ENCODE peak calls at places on chromosomes 13 and 19, in six cellular contexts. O, D, T, F, Q and W are unnamed samples.

GRCh38 chr19:1257475-1258160 is 9.2 kb downstream of the MIDN start:
- DNase-seq in T (no peak), F (no peak), Q (no peak), O (no peak), D (no peak), W (no peak)

GRCh38 chr13:77460195-77460594 is 75.3 kb upstream of the SCEL start:
- DNase-seq in D (no peak), O (no peak), Q (no peak), T (no peak), F (no peak), W (no peak)

GRCh38 chr13:109704771-109705628 is 81.4 kb downstream of the IRS2 start:
- DNase-seq in D (no peak), Q (no peak), T (no peak), O (no peak), F (peak), W (no peak)

GRCh38 chr19:29376855-29377354 is 148.9 kb upstream of the VSTM2B start:
- DNase-seq in O (no peak), T (no peak), F (no peak), Q (no peak), D (no peak), W (no peak)

GRCh38 chr13:78674638-78675037 is 15.7 kb upstream of the OBI1 start:
- DNase-seq in Q (no peak), O (no peak), T (no peak), F (no peak), D (no peak), W (no peak)

GRCh38 chr19:7953576-7953975 is 10.1 kb upstream of the TIMM44 start:
- DNase-seq in F (no peak), T (no peak), O (no peak), D (no peak), Q (no peak), W (no peak)

GRCh38 chr19:36528921-36529518 is 949 bp upstream of the ZNF260 start:
- DNase-seq in T (peak), D (peak), F (peak), Q (peak), O (no peak), W (no peak)

GRCh38 chr13:66492479-66492878 is 737.7 kb downstream of the PCDH9 start:
- DNase-seq in Q (no peak), O (no peak), F (peak), T (no peak), D (no peak), W (no peak)

GRCh38 chr13:26895081-26895807 is 134.7 kb upstream of the GPR12 start:
- DNase-seq in O (no peak), F (no peak), T (no peak), D (no peak), Q (no peak), W (no peak)

GRCh38 chr19:49664171-49665070 is 1.2 kb downstream of the IRF3 start:
- DNase-seq in F (peak), D (no peak), T (peak), Q (peak), O (peak), W (peak)

GRCh38 chr19:7288131-7288530 is 6.1 kb downstream of the INSR start:
- DNase-seq in D (no peak), Q (no peak), O (no peak), F (no peak), T (no peak), W (no peak)

GRCh38 chr19:45323671-45324081 is 1.0 kb upstream of the CKM start:
- DNase-seq in Q (peak), D (no peak), O (no peak), T (no peak), F (no peak), W (no peak)

GRCh38 chr19:17424743-17425365 is 5.0 kb downstream of the MVB12A start:
- DNase-seq in F (no peak), Q (peak), T (no peak), D (no peak), O (no peak), W (peak)

GRCh38 chr19:45100797-45101196 is 7.8 kb downstream of the PPP1R37 start:
- DNase-seq in Q (no peak), D (no peak), T (no peak), O (no peak), F (no peak), W (no peak)

GRCh38 chr13:110127986-110128511 is 178.9 kb downstream of the COL4A1 start:
- DNase-seq in Q (peak), T (no peak), F (no peak), D (no peak), O (no peak), W (no peak)

GRCh38 chr13:109157275-109157674 is 527.9 kb downstream of the MYO16 start:
- DNase-seq in Q (no peak), D (no peak), O (no peak), T (no peak), F (no peak), W (no peak)

GRCh38 chr19:28009696-28010095 is 1203.3 kb downstream of the UQCRFS1 start:
- DNase-seq in D (no peak), T (no peak), O (no peak), Q (no peak), F (no peak), W (no peak)

GRCh38 chr19:58407658-58408151 is 744 bp upstream of the ZNF584 start:
- DNase-seq in Q (no peak), T (no peak), O (no peak), F (no peak), D (no peak), W (no peak)

GRCh38 chr19:52196256-52196967 is 6.6 kb downstream of the PPP2R1A start:
- DNase-seq in D (no peak), T (no peak), F (no peak), O (no peak), Q (no peak), W (no peak)

GRCh38 chr19:37243206-37243632 is 25.2 kb downstream of the ZNF383 start:
- DNase-seq in T (no peak), F (no peak), O (no peak), D (no peak), Q (no peak), W (no peak)

GRCh38 chr19:35000647-35001501 is 751 bp downstream of the GRAMD1A start:
- DNase-seq in F (peak), Q (peak), D (no peak), T (peak), O (peak), W (no peak)

GRCh38 chr19:15096223-15096622 is 11.0 kb upstream of the SYDE1 start:
- DNase-seq in T (no peak), Q (no peak), O (no peak), F (no peak), D (no peak), W (no peak)

GRCh38 chr13:44433863-44434262 is 60.2 kb downstream of the SERP2 start:
- DNase-seq in O (no peak), D (no peak), T (no peak), Q (no peak), F (no peak), W (no peak)

GRCh38 chr13:80718970-80719369 is 378.0 kb upstream of the SPRY2 start:
- DNase-seq in D (no peak), T (no peak), Q (no peak), F (no peak), O (no peak), W (no peak)

GRCh38 chr19:2391118-2391725 is 31.2 kb downstream of the TMPRSS9 start:
- DNase-seq in F (peak), T (peak), O (no peak), Q (peak), D (peak), W (no peak)

GRCh38 chr13:48068036-48068435 is 26.9 kb downstream of the MED4 start:
- DNase-seq in F (no peak), D (no peak), Q (no peak), T (no peak), O (no peak), W (no peak)

GRCh38 chr19:2122982-2123381 is 26.3 kb downstream of the IZUMO4 start:
- DNase-seq in F (no peak), O (no peak), Q (no peak), T (no peak), D (no peak), W (no peak)

GRCh38 chr19:45929247-45929646 is 14.7 kb upstream of the NANOS2 start:
- DNase-seq in Q (no peak), D (no peak), T (no peak), F (no peak), O (no peak), W (no peak)